ENCODE peak calls at places on chromosomes 7 and 10, in five cellular contexts. O is psoas muscle, M is right lobe of liver, K is A549, N is AG04449. I is an unnamed sample.

GRCh38 chr7:35865287-35865686 is 64.4 kb downstream of the SEPTIN7 start:
- DNase-seq in O (no peak), M (no peak), K (no peak), N (no peak), I (no peak)

GRCh38 chr7:105086850-105087249 is 72.8 kb downstream of the KMT2E start:
- DNase-seq in O (no peak), M (no peak), K (no peak), N (no peak), I (no peak)

GRCh38 chr7:158094671-158095256 is 492.9 kb downstream of the PTPRN2 start:
- DNase-seq in O (no peak), M (peak), K (no peak), N (no peak), I (no peak)

GRCh38 chr7:47654672-47655340 is 72.9 kb upstream of the TNS3 start:
- DNase-seq in O (no peak), M (no peak), K (no peak), N (no peak), I (no peak)

GRCh38 chr7:71019703-71020102 is 112.2 kb upstream of the GALNT17 start:
- DNase-seq in O (peak), M (no peak), K (no peak), N (no peak), I (no peak)

GRCh38 chr7:1719913-1720312 is 49.8 kb downstream of the ELFN1 start:
- DNase-seq in O (no peak), M (no peak), K (no peak), N (no peak), I (no peak)

GRCh38 chr7:142420554-142421362 is 162.9 kb upstream of the PRSS58 start:
- DNase-seq in O (no peak), M (no peak), K (peak), N (no peak), I (no peak)

GRCh38 chr7:84207025-84207424 is 12.4 kb upstream of the SEMA3A start:
- DNase-seq in O (no peak), M (no peak), K (no peak), N (no peak), I (no peak)

GRCh38 chr10:48406204-48406603 is 99.7 kb downstream of the MAPK8 start:
- DNase-seq in O (no peak), M (no peak), K (peak), N (no peak), I (no peak)

GRCh38 chr7:73941836-73942551 is 81.0 kb downstream of the TMEM270 start:
- DNase-seq in O (no peak), M (no peak), K (peak), N (no peak), I (no peak)

GRCh38 chr10:51386248-51386885 is 312.1 kb downstream of the PRKG1 start:
- DNase-seq in O (no peak), M (no peak), K (no peak), N (no peak), I (no peak)

GRCh38 chr7:47944536-47945260 is 3.6 kb downstream of the PKD1L1 start:
- DNase-seq in O (no peak), M (no peak), K (no peak), N (no peak), I (no peak)

GRCh38 chr10:70528726-70529362 is 50.3 kb downstream of the PALD1 start:
- DNase-seq in O (no peak), M (no peak), K (peak), N (no peak), I (no peak)

GRCh38 chr10:100621360-100622205 is 85.8 kb downstream of the HIF1AN start:
- DNase-seq in O (no peak), M (no peak), K (no peak), N (no peak), I (no peak)

GRCh38 chr10:96025566-96025965 is 17.8 kb upstream of the CCNJ start:
- DNase-seq in O (no peak), M (no peak), K (peak), N (no peak), I (no peak)

GRCh38 chr7:44309271-44310091 is 15.9 kb downstream of the CAMK2B start:
- DNase-seq in O (peak), M (peak), K (no peak), N (no peak), I (peak)

GRCh38 chr10:89120931-89121907 is 85.9 kb downstream of the CH25H start:
- DNase-seq in O (no peak), M (no peak), K (no peak), N (no peak), I (no peak)

GRCh38 chr10:110641256-110641655 is 2.9 kb upstream of the RBM20 start:
- DNase-seq in O (peak), M (no peak), K (peak), N (no peak), I (peak)

GRCh38 chr10:77643795-77644468 is 6.3 kb upstream of the KCNMA1 start:
- DNase-seq in O (no peak), M (no peak), K (peak), N (no peak), I (no peak)

GRCh38 chr10:61897671-61898434 is 3.6 kb upstream of the ARID5B start:
- DNase-seq in O (no peak), M (peak), K (peak), N (no peak), I (no peak)

GRCh38 chr10:88157981-88158465 is 294.6 kb downstream of the PTEN start:
- DNase-seq in O (no peak), M (no peak), K (peak), N (peak), I (no peak)

GRCh38 chr10:124642076-124642710 is 102.0 kb downstream of the FAM53B start:
- DNase-seq in O (no peak), M (no peak), K (no peak), N (no peak), I (peak)

GRCh38 chr7:64687249-64687648 is 21.3 kb downstream of the ZNF107 start:
- DNase-seq in O (no peak), M (no peak), K (no peak), N (no peak), I (no peak)

GRCh38 chr7:18086165-18087030 is 58.8 kb upstream of the PRPS1L1 start:
- DNase-seq in O (peak), M (no peak), K (peak), N (no peak), I (no peak)

GRCh38 chr7:129417073-129417472 is 17.2 kb upstream of the STRIP2 start:
- DNase-seq in O (no peak), M (no peak), K (no peak), N (no peak), I (no peak)

GRCh38 chr10:24255907-24256306 is 47.0 kb downstream of the KIAA1217 start:
- DNase-seq in O (peak), M (no peak), K (no peak), N (no peak), I (no peak)

GRCh38 chr10:101897633-101898032 is 54.0 kb upstream of the KCNIP2 start:
- DNase-seq in O (no peak), M (peak), K (no peak), N (no peak), I (no peak)

GRCh38 chr7:27677912-27678612 is 15.4 kb upstream of the HIBADH start:
- DNase-seq in O (no peak), M (no peak), K (peak), N (peak), I (no peak)

GRCh38 chr7:38673795-38674194 is 42.6 kb upstream of the AMPH start:
- DNase-seq in O (no peak), M (no peak), K (no peak), N (peak), I (no peak)

GRCh38 chr7:70797109-70797514 is 334.8 kb upstream of the GALNT17 start:
- DNase-seq in O (no peak), M (no peak), K (no peak), N (no peak), I (no peak)

GRCh38 chr7:5143935-5144903 is 45.8 kb upstream of the WIPI2 start:
- DNase-seq in O (peak), M (no peak), K (no peak), N (no peak), I (peak)

GRCh38 chr7:4667776-4668509 is 14.2 kb upstream of the FOXK1 start:
- DNase-seq in O (no peak), M (no peak), K (no peak), N (peak), I (no peak)

GRCh38 chr10:58179238-58179637 is 88.5 kb downstream of the IPMK start:
- DNase-seq in O (no peak), M (no peak), K (no peak), N (no peak), I (no peak)

GRCh38 chr7:43929529-43930457 is 3.6 kb downstream of the UBE2D4 start:
- DNase-seq in O (no peak), M (no peak), K (no peak), N (no peak), I (no peak)

GRCh38 chr7:42274052-42274451 is 37.0 kb upstream of the GLI3 start:
- DNase-seq in O (no peak), M (no peak), K (no peak), N (no peak), I (no peak)

GRCh38 chr7:36863901-36864701 is 139.8 kb upstream of the AOAH start:
- DNase-seq in O (no peak), M (no peak), K (no peak), N (no peak), I (peak)

GRCh38 chr10:6918305-6918704 is 338.2 kb upstream of the PRKCQ start:
- DNase-seq in O (peak), M (no peak), K (no peak), N (no peak), I (peak)

GRCh38 chr10:110081914-110082313 is 74.1 kb downstream of the ADD3 start:
- DNase-seq in O (no peak), M (no peak), K (peak), N (no peak), I (no peak)

GRCh38 chr10:100304414-100304813 is 17.9 kb upstream of the BLOC1S2 start:
- DNase-seq in O (no peak), M (no peak), K (no peak), N (no peak), I (no peak)

GRCh38 chr10:12705943-12706342 is 295.6 kb downstream of the CCDC3 start:
- DNase-seq in O (no peak), M (no peak), K (no peak), N (no peak), I (no peak)
- TF ChIP-seq CTCF in O (no peak), M (no peak), K (no peak), N (no peak), I (no peak)

GRCh38 chr10:113978802-113979201 is 64.9 kb upstream of the ADRB1 start:
- DNase-seq in O (no peak), M (peak), K (no peak), N (no peak), I (no peak)

GRCh38 chr10:113982296-113982695 is 61.4 kb upstream of the ADRB1 start:
- DNase-seq in O (no peak), M (no peak), K (no peak), N (no peak), I (no peak)

GRCh38 chr10:113979378-113979777 is 64.3 kb upstream of the ADRB1 start:
- DNase-seq in O (no peak), M (peak), K (no peak), N (no peak), I (no peak)

GRCh38 chr10:113982745-113983144 is 60.9 kb upstream of the ADRB1 start:
- DNase-seq in O (no peak), M (peak), K (no peak), N (no peak), I (no peak)

GRCh38 chr10:113980408-113981087 is 63.1 kb upstream of the ADRB1 start:
- DNase-seq in O (no peak), M (peak), K (no peak), N (no peak), I (no peak)
- TF ChIP-seq CTCF in O (no peak), M (peak), K (peak), N (no peak), I (no peak)

GRCh38 chr10:20625868-20626267 is 271.2 kb downstream of the NEBL start:
- DNase-seq in O (no peak), M (no peak), K (no peak), N (no peak), I (no peak)

GRCh38 chr10:20631229-20631628 is 265.9 kb downstream of the NEBL start:
- DNase-seq in O (no peak), M (no peak), K (no peak), N (no peak), I (no peak)

GRCh38 chr10:20627085-20627484 is 270.0 kb downstream of the NEBL start:
- DNase-seq in O (no peak), M (no peak), K (no peak), N (no peak), I (no peak)

GRCh38 chr10:20630092-20630643 is 266.9 kb downstream of the NEBL start:
- DNase-seq in O (no peak), M (no peak), K (no peak), N (no peak), I (no peak)

DNA sequence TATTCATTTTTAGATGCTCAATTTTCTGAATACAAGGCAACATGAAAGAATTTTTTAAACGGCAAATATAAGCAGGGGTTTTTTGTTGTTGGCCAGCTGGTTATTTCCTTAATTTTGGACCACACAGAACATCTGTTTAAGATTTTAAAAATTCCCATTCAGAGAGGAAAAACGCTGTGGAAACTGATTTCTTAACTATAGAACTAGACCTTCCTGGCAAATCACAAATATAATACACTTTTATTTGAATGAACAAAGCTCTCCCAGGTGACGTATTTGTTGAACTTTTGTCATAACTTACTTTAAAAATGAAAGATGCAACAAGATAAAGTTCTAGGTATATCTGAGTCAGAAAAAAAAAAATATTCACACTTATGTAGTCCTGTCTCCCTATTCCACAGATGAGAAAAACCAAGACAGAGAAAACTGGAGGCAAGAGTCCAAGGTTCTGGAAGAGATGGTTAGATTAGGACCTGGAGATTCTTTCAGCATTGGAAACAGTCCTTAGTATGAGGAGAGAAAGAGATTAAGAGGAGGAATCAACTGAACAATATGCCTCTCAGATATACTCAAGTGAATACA is 269.1 kb downstream of the NEBL start:
- DNase-seq in O (no peak), M (no peak), K (no peak), N (no peak), I (no peak)
- TF ChIP-seq CTCF in O (no peak), M (no peak), K (no peak), N (no peak), I (no peak)

GRCh38 chr10:12947741-12948140 is 53.8 kb downstream of the CCDC3 start:
- DNase-seq in O (no peak), M (no peak), K (no peak), N (no peak), I (no peak)

GRCh38 chr10:12946372-12946771 is 55.1 kb downstream of the CCDC3 start:
- DNase-seq in O (no peak), M (no peak), K (no peak), N (no peak), I (no peak)

GRCh38 chr10:12945709-12946359 is 55.7 kb downstream of the CCDC3 start:
- DNase-seq in O (no peak), M (no peak), K (no peak), N (no peak), I (no peak)

GRCh38 chr10:12950583-12951128 is 50.9 kb downstream of the CCDC3 start:
- DNase-seq in O (no peak), M (no peak), K (no peak), N (no peak), I (no peak)

DNA sequence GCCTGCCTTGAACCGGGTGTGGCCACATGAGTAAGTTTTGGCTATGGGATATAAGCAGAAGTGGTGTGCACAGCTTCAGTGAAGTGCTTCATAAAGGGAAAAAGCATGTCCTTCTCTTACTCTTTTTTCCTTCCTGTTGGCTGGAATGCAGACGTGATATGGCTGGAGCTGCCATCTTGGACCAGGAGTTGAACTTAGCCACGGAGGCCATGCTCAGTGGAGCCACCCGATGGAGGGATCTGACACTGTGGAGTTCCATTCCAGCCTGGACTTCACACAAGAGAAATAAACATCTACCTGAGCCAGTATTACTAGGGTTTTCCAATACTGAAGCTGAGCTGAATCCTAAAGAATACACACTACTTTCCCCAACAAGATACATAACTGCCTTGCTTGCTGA is 52.3 kb downstream of the CCDC3 start:
- DNase-seq in O (no peak), M (no peak), K (no peak), N (no peak), I (no peak)
- TF ChIP-seq CTCF in O (no peak), M (no peak), K (no peak), N (no peak), I (no peak)

GRCh38 chr10:32646535-32646934 is 200.6 kb downstream of the CCDC7 start:
- DNase-seq in O (no peak), M (no peak), K (no peak), N (no peak), I (no peak)

DNA sequence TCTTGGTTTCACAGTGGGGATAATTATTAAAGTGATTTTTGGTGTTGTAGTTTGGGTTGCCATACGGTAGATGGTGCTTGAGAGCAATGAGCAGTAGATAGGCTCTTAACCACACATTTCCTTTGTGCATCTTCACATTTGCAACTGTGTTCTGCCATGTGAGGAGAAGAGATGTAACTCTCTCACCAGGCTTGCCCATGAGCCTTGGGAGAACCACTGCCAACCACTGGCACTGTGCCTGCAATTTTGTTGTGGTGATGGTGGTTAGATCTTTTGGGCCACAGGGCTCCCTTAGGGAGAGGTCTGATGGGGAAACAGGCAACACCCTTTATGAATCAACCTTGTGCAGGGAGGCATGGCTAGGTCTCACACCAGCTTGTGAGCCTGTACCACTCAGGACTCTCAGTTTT is 204.3 kb downstream of the CCDC7 start:
- DNase-seq in O (no peak), M (no peak), K (no peak), N (no peak), I (no peak)
- TF ChIP-seq CTCF in O (no peak), M (no peak), K (no peak), N (no peak), I (peak)

DNA sequence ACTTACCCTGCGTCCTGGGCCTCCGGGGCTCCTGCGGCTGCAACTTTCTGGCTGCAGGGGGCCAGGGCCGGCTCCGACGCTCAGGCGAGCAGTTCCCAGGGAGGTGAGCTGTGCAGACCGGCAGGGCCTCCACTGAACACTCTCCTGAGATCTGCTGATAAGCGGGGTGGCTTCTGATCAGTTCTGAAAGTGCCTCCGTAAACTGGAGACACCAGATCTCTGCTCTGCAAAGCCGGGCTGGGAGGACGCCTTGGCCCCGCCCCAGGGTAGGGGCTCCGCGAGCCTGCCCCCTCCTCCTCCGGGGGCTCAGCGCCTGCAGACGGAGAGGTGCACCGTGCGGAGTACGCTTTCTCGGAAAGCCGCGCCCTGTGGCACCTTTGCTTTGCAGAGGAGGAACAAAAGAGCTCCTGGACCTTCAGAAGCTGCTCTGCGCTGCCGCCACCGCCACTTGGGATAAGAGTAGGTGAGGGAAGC is 141.3 kb upstream of the VKORC1L1 start:
- DNase-seq in O (no peak), M (no peak), K (no peak), N (no peak), I (no peak)
- TF ChIP-seq CTCF in O (no peak), M (no peak), K (no peak), N (peak), I (no peak)

GRCh38 chr10:121615862-121616261 is 17.6 kb upstream of the FGFR2 start:
- DNase-seq in O (no peak), M (no peak), K (no peak), N (no peak), I (no peak)
- TF ChIP-seq CTCF in O (no peak), M (no peak), K (no peak), N (no peak), I (no peak)

DNA sequence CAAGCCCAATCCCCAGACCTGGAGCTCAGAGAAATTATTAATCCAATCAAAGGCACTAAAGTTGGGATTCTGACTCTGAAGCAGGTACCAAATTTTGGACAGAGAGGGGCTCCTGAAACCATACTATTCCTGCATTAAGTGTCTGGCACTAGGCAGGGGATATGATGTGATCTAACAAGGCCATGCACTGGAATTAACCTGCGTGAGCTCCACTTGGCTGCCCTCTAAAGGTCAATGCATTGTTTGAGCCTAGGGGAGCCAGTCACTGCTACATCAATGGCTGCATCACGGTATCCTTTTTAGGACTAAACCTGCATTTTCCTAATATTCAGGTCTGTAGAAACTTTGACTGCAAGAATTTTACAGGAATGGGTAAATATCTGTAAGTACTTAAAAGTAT is 42.1 kb downstream of the ST8SIA6 start:
- DNase-seq in O (no peak), M (no peak), K (no peak), N (no peak), I (no peak)
- TF ChIP-seq CTCF in O (no peak), M (no peak), K (no peak), N (no peak), I (no peak)